ENCODE peak calls at places on chromosomes 7 and 10, in four cellular contexts. F is PC-9, Z is Caco-2, X is spleen. E is an unnamed sample.

GRCh38 chr10:18179901-18180300 is 39.7 kb downstream of the CACNB2 start:
- DNase-seq in F (no peak), Z (no peak), X (no peak), E (no peak)

GRCh38 chr10:32943395-32943794 is 14.6 kb downstream of the ITGB1 start:
- DNase-seq in F (no peak), Z (no peak), X (no peak), E (no peak)

GRCh38 chr7:43785425-43785824 is 26.9 kb downstream of the BLVRA start:
- DNase-seq in F (peak; percentile 67), Z (no peak), X (no peak), E (peak; percentile 43)

GRCh38 chr7:149573519-149573918 is 75.9 kb upstream of the ZNF746 start:
- DNase-seq in F (no peak), Z (no peak), X (no peak), E (no peak)

GRCh38 chr7:48876087-48876486 is 48.3 kb upstream of the CDC14C start:
- DNase-seq in F (no peak), Z (no peak), X (no peak), E (no peak)

GRCh38 chr7:75905785-75906604 is 9.0 kb upstream of the POR start:
- DNase-seq in F (peak; percentile 92), Z (peak; percentile 86), X (peak; percentile 81), E (peak; percentile 89)

GRCh38 chr7:17530741-17531417 is 232.4 kb downstream of the AHR start:
- DNase-seq in F (no peak), Z (no peak), X (no peak), E (no peak)

GRCh38 chr7:101128040-101128834 is 1.3 kb downstream of the SERPINE1 start:
- DNase-seq in F (peak; percentile 72), Z (no peak), X (no peak), E (no peak)

GRCh38 chr10:44316187-44316921 is 68.5 kb downstream of the CXCL12 start:
- DNase-seq in F (no peak), Z (peak; percentile 67), X (no peak), E (peak; percentile 23)

GRCh38 chr7:30084195-30084594 is 50.6 kb upstream of the MTURN start:
- DNase-seq in F (no peak), Z (no peak), X (no peak), E (no peak)

GRCh38 chr7:141497391-141497790 is 53.8 kb upstream of the AGK start:
- DNase-seq in F (no peak), Z (no peak), X (no peak), E (no peak)

GRCh38 chr10:13001041-13001886 is at the start of gene CCDC3:
- DNase-seq in F (no peak), Z (no peak), X (no peak), E (no peak)

GRCh38 chr10:96288151-96288621 is 16.0 kb upstream of the DNTT start:
- DNase-seq in F (no peak), Z (no peak), X (no peak), E (no peak)

GRCh38 chr7:5635461-5636445 is 145.7 kb downstream of the RNF216 start:
- DNase-seq in F (no peak), Z (no peak), X (peak; percentile 33), E (no peak)

GRCh38 chr7:5526190-5527037 is 102.8 kb upstream of the TNRC18 start:
- DNase-seq in F (peak; percentile 46), Z (peak; percentile 79), X (peak; percentile 83), E (no peak)

GRCh38 chr7:23298141-23298851 is 843 bp upstream of the MALSU1 start:
- DNase-seq in F (peak; percentile 90), Z (no peak), X (no peak), E (no peak)

DNA sequence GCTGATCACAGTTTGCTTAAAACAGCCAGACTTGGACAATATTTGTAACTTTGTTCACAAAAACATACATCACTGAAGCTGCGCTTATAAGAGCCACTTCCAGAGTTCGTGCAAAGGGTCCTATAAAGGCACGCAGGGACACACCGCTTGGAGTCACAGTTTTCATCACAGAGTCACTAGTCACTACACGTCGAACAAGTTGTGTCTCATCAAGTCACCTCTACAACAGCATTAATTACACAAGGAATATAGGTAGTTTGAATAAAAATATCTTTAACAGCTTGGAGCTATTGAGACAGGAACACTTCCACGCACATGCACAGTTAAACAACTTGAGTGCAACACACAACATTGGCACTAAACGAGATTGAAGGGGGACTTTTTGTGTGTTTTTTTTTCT is 2.3 kb downstream of the HOXA5 start:
- DNase-seq in F (no peak), Z (no peak), X (no peak), E (no peak)
- H3K9me3 ChIP-seq in F (no peaks in the 10 kb centered on the region), Z (no peaks in the 10 kb centered on the region), X (no peaks in the 10 kb centered on the region), E (no peaks in the 10 kb centered on the region)

GRCh38 chr10:21831986-21832735 is 171.4 kb downstream of the DNAJC1 start:
- DNase-seq in F (no peak), Z (no peak), X (no peak), E (no peak)
- H3K9me3 ChIP-seq in F (no peaks in the 10 kb centered on the region), Z (peaks cover 45% of the 10 kb centered on the region), X (peaks cover 59% of the 10 kb centered on the region), E (peaks cover 52% of the 10 kb centered on the region)

DNA sequence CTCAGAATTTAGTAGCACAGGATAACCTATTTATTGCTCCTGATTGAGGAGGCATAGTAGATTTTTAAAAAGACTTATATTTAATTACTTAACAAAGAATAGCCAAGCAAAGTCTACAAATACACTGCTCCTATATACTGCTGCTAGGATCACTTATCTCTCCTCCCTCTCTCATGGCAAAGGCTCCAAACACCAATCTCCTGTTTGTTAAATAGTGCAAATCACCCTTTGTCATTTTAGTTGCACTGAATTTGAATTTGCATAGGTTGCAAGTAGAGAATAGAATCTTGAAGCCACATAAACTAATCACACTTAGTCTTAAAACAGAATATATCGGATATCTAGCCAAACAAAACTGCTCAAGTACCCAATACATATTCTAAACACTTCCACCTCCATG is 219.1 kb upstream of the LRRN3 start:
- DNase-seq in F (no peak), Z (no peak), X (no peak), E (no peak)
- H3K9me3 ChIP-seq in F (no peaks in the 10 kb centered on the region), Z (no peaks in the 10 kb centered on the region), X (peaks cover 7% of the 10 kb centered on the region), E (peaks cover 3% of the 10 kb centered on the region)

GRCh38 chr10:77582710-77583115 is 54.9 kb downstream of the KCNMA1 start:
- DNase-seq in F (peak; percentile 96), Z (peak; percentile 60), X (no peak), E (peak; percentile 31)
- H3K9me3 ChIP-seq in F (no peaks in the 10 kb centered on the region), Z (no peaks in the 10 kb centered on the region), X (no peaks in the 10 kb centered on the region), E (no peaks in the 10 kb centered on the region)

GRCh38 chr10:71998840-71999194 is 34.6 kb downstream of the CHST3 start:
- DNase-seq in F (peak; percentile 95), Z (no peak), X (peak; percentile 85), E (no peak)

GRCh38 chr10:71995880-71996597 is 31.8 kb downstream of the CHST3 start:
- DNase-seq in F (no peak), Z (no peak), X (no peak), E (no peak)

GRCh38 chr10:71998119-71998839 is 34.1 kb downstream of the CHST3 start:
- DNase-seq in F (no peak), Z (no peak), X (peak; percentile 82), E (no peak)

GRCh38 chr10:71999360-72000072 is 35.3 kb downstream of the CHST3 start:
- DNase-seq in F (no peak), Z (no peak), X (peak; percentile 77), E (peak; percentile 80)

DNA sequence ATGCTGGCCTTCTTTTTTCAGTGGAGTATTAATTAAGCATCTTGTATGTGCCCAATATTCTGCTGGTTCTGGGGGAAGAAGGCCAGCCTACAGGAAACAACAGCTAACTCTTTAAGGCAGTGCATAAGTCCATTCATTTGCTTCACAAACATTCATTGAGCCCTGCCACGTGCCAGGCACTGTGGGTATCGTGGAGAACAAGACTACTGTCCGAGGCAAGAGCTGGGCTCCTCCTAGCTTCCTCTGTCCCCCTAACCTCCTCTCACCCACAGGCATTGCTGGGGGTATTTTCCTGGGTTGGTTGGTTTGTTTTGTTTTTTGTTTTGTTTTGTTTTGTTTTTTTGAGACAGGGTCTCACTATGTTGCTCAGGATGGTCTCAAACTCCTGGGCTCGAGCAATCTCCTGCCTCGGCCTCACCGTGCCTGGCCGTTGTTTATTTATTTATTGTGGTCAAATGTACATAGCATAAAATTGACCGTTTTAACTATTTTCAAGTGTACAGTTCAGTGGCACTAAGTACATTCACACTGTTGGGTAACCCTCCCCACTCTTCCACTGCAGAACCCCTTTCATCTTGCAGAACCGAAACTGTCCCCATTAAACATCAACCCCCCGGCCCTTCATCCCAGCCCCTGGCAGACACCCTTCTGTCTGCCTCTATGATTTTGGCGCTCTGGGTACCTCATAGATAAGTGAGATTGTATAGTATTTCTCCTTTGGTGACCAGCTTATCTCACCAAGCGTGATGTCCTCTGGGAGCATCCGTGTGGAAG is 32.6 kb downstream of the CHST3 start:
- DNase-seq in F (no peak), Z (no peak), X (no peak), E (no peak)
- H3K9me3 ChIP-seq in F (no peaks in the 10 kb centered on the region), Z (no peaks in the 10 kb centered on the region), X (no peaks in the 10 kb centered on the region), E (no peaks in the 10 kb centered on the region)